ENCODE peak calls at places on chromosomes 4 and X, in six cellular contexts. O, D, W, U, J and X are unnamed samples.

GRCh38 chr4:84159767-84160166 is 339.3 kb downstream of the NKX6-1 start:
- DNase-seq in O (peak), D (no peak), W (no peak), U (no peak), J (peak), X (peak)

GRCh38 chr4:8761167-8761823 is 110.3 kb downstream of the HMX1 start:
- DNase-seq in O (peak), D (no peak), W (no peak), U (no peak), J (no peak), X (no peak)

GRCh38 chr4:142615324-142615665 is 230.8 kb downstream of the INPP4B start:
- DNase-seq in O (no peak), D (no peak), W (no peak), U (peak), J (no peak), X (peak)

GRCh38 chr4:80197601-80198444 is 520 bp downstream of the PRDM8 start:
- DNase-seq in O (no peak), D (no peak), W (no peak), U (no peak), J (no peak), X (no peak)

GRCh38 chr4:2793578-2793919 is 664 bp downstream of the SH3BP2 start:
- DNase-seq in O (no peak), D (no peak), W (peak), U (no peak), J (peak), X (peak)

GRCh38 chr4:132063829-132064228 is 1085.3 kb upstream of the PCDH10 start:
- DNase-seq in O (no peak), D (no peak), W (no peak), U (peak), J (no peak), X (no peak)

GRCh38 chr4:38784141-38784540 is 1.4 kb upstream of the TLR10 start:
- DNase-seq in O (no peak), D (no peak), W (no peak), U (no peak), J (no peak), X (no peak)

GRCh38 chr4:62344915-62345314 is 1144.8 kb downstream of the ADGRL3 start:
- DNase-seq in O (no peak), D (no peak), W (no peak), U (no peak), J (no peak), X (no peak)

GRCh38 chr4:94431388-94431787 is 20.4 kb upstream of the PDLIM5 start:
- DNase-seq in O (no peak), D (no peak), W (no peak), U (no peak), J (no peak), X (no peak)

GRCh38 chr4:2834001-2834921 is 9.4 kb upstream of the ADD1 start:
- DNase-seq in O (no peak), D (peak), W (no peak), U (no peak), J (no peak), X (no peak)

GRCh38 chr4:7262134-7262533 is 69.8 kb downstream of the SORCS2 start:
- DNase-seq in O (no peak), D (no peak), W (no peak), U (no peak), J (no peak), X (no peak)

GRCh38 chr4:115834441-115834840 is 721.0 kb upstream of the NDST4 start:
- DNase-seq in O (no peak), D (no peak), W (no peak), U (no peak), J (no peak), X (no peak)

GRCh38 chrX:129876734-129877395 is 29.1 kb upstream of the UTP14A start:
- DNase-seq in O (no peak), D (no peak), W (no peak), U (peak), J (peak), X (peak)

GRCh38 chr4:1091561-1091995 is 21.8 kb downstream of the RNF212 start:
- DNase-seq in O (no peak), D (no peak), W (no peak), U (no peak), J (no peak), X (no peak)

GRCh38 chrX:68238568-68238967 is 194.7 kb downstream of the OPHN1 start:
- DNase-seq in O (no peak), D (no peak), W (no peak), U (no peak), J (no peak), X (no peak)

GRCh38 chrX:111585337-111585736 is 73.9 kb downstream of the SERTM2 start:
- DNase-seq in O (no peak), D (no peak), W (no peak), U (no peak), J (no peak), X (no peak)

GRCh38 chr4:99679204-99679603 is 21.6 kb upstream of the C4orf54 start:
- DNase-seq in O (no peak), D (no peak), W (no peak), U (no peak), J (no peak), X (peak)

GRCh38 chr4:143035661-143036060 is 149.1 kb upstream of the USP38 start:
- DNase-seq in O (no peak), D (no peak), W (no peak), U (no peak), J (no peak), X (no peak)

GRCh38 chr4:113080050-113080449 is 30.6 kb downstream of the ANK2 start:
- DNase-seq in O (no peak), D (no peak), W (peak), U (no peak), J (no peak), X (peak)

GRCh38 chrX:68807818-68808217 is 21.0 kb upstream of the EFNB1 start:
- DNase-seq in O (no peak), D (no peak), W (no peak), U (peak), J (peak), X (no peak)

GRCh38 chr4:186936496-186937375 is 213.1 kb upstream of the FAT1 start:
- DNase-seq in O (no peak), D (no peak), W (peak), U (peak), J (peak), X (peak)

GRCh38 chr4:71860643-71861042 is 76.8 kb upstream of the GC start:
- DNase-seq in O (no peak), D (no peak), W (no peak), U (peak), J (peak), X (no peak)

GRCh38 chr4:139018501-139018900 is 2.9 kb downstream of the NOCT start:
- DNase-seq in O (no peak), D (no peak), W (no peak), U (no peak), J (no peak), X (no peak)

GRCh38 chr4:138964716-138965426 is 50.7 kb upstream of the NOCT start:
- DNase-seq in O (no peak), D (no peak), W (no peak), U (no peak), J (no peak), X (no peak)